ENCODE peak calls at places on chromosomes 2 and 18, in five cellular contexts. W is astrocyte of the spinal cord, V is cardiac fibroblast, M is cardiac muscle cell, F is ovary. G is an unnamed sample.
A peak's percentile ranks its signal among the peaks of the same experiment; 100 is the strongest.

GRCh38 chr2:28359222-28360065 is 33.2 kb upstream of the FOSL2 start:
- DNase-seq in F (no peak), M (peak; percentile 88), W (peak; percentile 85), V (peak; percentile 70), G (peak; percentile 31)

GRCh38 chr2:222837643-222838056 is 23.2 kb upstream of the ACSL3 start:
- DNase-seq in F (no peak), V (no peak), W (no peak), M (no peak), G (no peak)

GRCh38 chr2:152864601-152865000 is 146.2 kb downstream of the ARL6IP6 start:
- DNase-seq in W (no peak), V (no peak), F (no peak), M (no peak), G (no peak)

GRCh38 chr18:78596794-78597193 is 382.8 kb upstream of the SALL3 start:
- DNase-seq in M (no peak), V (no peak), W (no peak), F (no peak), G (no peak)

GRCh38 chr2:119429225-119430000 is 2.2 kb upstream of the TMEM37 start:
- DNase-seq in M (peak; percentile 58), V (peak; percentile 44), W (peak; percentile 16), F (no peak), G (no peak)

GRCh38 chr18:46158498-46158897 is 54.3 kb downstream of the HAUS1 start:
- DNase-seq in F (no peak), M (peak; percentile 30), V (peak; percentile 45), W (no peak), G (no peak)

GRCh38 chr18:10381951-10382350 is 72.5 kb upstream of the APCDD1 start:
- DNase-seq in M (no peak), F (no peak), V (no peak), W (no peak), G (no peak)

GRCh38 chr18:25990473-25990872 is 99.9 kb downstream of the SS18 start:
- DNase-seq in M (no peak), F (no peak), W (no peak), V (no peak), G (no peak)

GRCh38 chr2:168691221-168691620 is 111.2 kb upstream of the NOSTRIN start:
- DNase-seq in V (no peak), F (no peak), M (no peak), W (no peak), G (no peak)

GRCh38 chr2:216555274-216555673 is 56.6 kb downstream of the RPL37A start:
- DNase-seq in F (no peak), V (peak; percentile 82), W (peak; percentile 33), M (peak; percentile 69), G (no peak)

GRCh38 chr2:202317080-202317859 is 51.7 kb downstream of the NOP58 start:
- DNase-seq in V (peak; percentile 96), M (peak; percentile 97), F (peak; percentile 66), W (peak; percentile 93), G (no peak)

GRCh38 chr2:231682546-231683291 is 25.6 kb upstream of the PTMA start:
- DNase-seq in W (no peak), F (no peak), M (no peak), V (no peak), G (no peak)

GRCh38 chr2:215882689-215883088 is 130.7 kb downstream of the MREG start:
- DNase-seq in F (no peak), W (no peak), V (no peak), M (no peak), G (no peak)

GRCh38 chr18:10413722-10414121 is 40.7 kb upstream of the APCDD1 start:
- DNase-seq in F (no peak), W (no peak), M (no peak), V (no peak), G (no peak)

GRCh38 chr2:218860950-218861381 is 1.4 kb downstream of the WNT6 start:
- DNase-seq in V (peak; percentile 70), M (peak; percentile 85), F (peak; percentile 72), W (peak; percentile 20), G (no peak)

GRCh38 chr2:168699834-168700417 is 102.5 kb upstream of the NOSTRIN start:
- DNase-seq in M (peak; percentile 92), W (peak; percentile 80), F (peak; percentile 98), V (peak; percentile 94), G (no peak)

GRCh38 chr2:241019441-241020139 is 21.2 kb downstream of the SNED1 start:
- DNase-seq in V (no peak), M (no peak), W (no peak), F (peak; percentile 26), G (no peak)

GRCh38 chr2:191612496-191612895 is 65.4 kb upstream of the NABP1 start:
- DNase-seq in M (peak; percentile 40), F (no peak), V (peak; percentile 58), W (peak; percentile 91), G (no peak)

GRCh38 chr2:235535423-235536130 is 41.7 kb downstream of the AGAP1 start:
- DNase-seq in V (no peak), F (peak; percentile 9), W (no peak), M (no peak), G (no peak)

GRCh38 chr18:2898131-2898640 is 51.4 kb downstream of the EMILIN2 start:
- DNase-seq in F (no peak), M (no peak), W (peak; percentile 54), V (no peak), G (no peak)

GRCh38 chr2:144430722-144431163 is 89.2 kb downstream of the ZEB2 start:
- DNase-seq in W (peak; percentile 81), V (peak; percentile 69), F (peak; percentile 58), M (peak; percentile 59), G (peak; percentile 29)

GRCh38 chr2:197972017-197972416 is 167.6 kb downstream of the PLCL1 start:
- DNase-seq in F (no peak), M (peak; percentile 95), W (peak; percentile 70), V (peak; percentile 97), G (no peak)

GRCh38 chr2:195252018-195252417 is 405.0 kb upstream of the SLC39A10 start:
- DNase-seq in W (no peak), F (no peak), M (no peak), V (no peak), G (no peak)

GRCh38 chr2:126894082-126894481 is 4.6 kb upstream of the TEX51 start:
- DNase-seq in M (no peak), F (no peak), W (no peak), V (no peak), G (no peak)

GRCh38 chr2:177029501-177029900 is 183.1 kb upstream of the HNRNPA3 start:
- DNase-seq in V (no peak), F (no peak), M (no peak), W (no peak), G (no peak)
- TF ChIP-seq CTCF in V (no peak), F (no peak), M (no peak), W (no peak), G (peak; percentile 13)

GRCh38 chr18:49044898-49045297 is 94.1 kb upstream of the SMAD7 start:
- DNase-seq in W (no peak), V (no peak), M (no peak), F (no peak), G (no peak)

GRCh38 chr18:49047540-49047939 is 96.8 kb upstream of the SMAD7 start:
- DNase-seq in W (no peak), F (no peak), V (no peak), M (no peak), G (no peak)

GRCh38 chr18:49046125-49046524 is 95.4 kb upstream of the SMAD7 start:
- DNase-seq in W (no peak), V (no peak), M (no peak), F (no peak), G (no peak)

GRCh38 chr18:49048361-49048760 is 97.6 kb upstream of the SMAD7 start:
- DNase-seq in W (peak; percentile 58), F (no peak), V (peak; percentile 49), M (peak; percentile 38), G (no peak)

DNA sequence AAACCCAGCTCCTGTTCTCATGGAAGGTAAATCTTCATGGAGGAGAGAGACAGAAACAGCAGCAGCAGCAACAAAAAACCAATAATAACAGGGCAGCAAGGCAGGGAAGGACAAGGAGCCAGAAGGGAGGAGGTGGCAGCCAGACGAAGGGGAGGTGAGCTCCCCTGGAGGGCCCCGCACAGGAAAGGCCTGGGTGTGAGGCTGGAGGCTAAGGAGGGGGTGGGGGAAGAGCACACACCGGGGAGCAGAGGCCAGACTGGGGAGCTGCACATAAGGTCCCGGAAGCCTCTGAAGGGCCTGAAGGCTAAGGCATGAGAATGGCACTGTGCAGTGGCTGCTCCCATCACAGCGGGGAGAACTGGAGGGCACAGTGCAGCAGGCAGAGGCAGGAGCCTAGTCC is 94.8 kb upstream of the SMAD7 start:
- DNase-seq in W (no peak), F (no peak), V (no peak), M (no peak), G (no peak)
- H3K4me3 ChIP-seq in W (no peak overlapping the region), F (no peak overlapping the region), V (no peak overlapping the region), M (no peak overlapping the region), G (no peak overlapping the region)

GRCh38 chr2:85830645-85831044 is 58.1 kb downstream of the ST3GAL5 start:
- DNase-seq in M (no peak), W (no peak), F (no peak), V (no peak), G (no peak)
- TF ChIP-seq CTCF in M (no peak), W (peak; percentile 13), F (no peak), V (peak; percentile 9), G (peak; percentile 28)

GRCh38 chr18:23538040-23538439 is 34.7 kb downstream of the RMC1 start:
- DNase-seq in V (no peak), M (no peak), W (no peak), F (no peak), G (no peak)

GRCh38 chr18:23538870-23539269 is 35.6 kb downstream of the RMC1 start:
- DNase-seq in W (peak; percentile 22), M (peak; percentile 68), F (no peak), V (peak; percentile 14), G (no peak)

GRCh38 chr18:23539298-23539697 is 36.0 kb downstream of the RMC1 start:
- DNase-seq in V (no peak), M (no peak), F (no peak), W (no peak), G (no peak)

GRCh38 chr18:23539911-23540475 is 36.7 kb downstream of the RMC1 start:
- DNase-seq in M (no peak), F (no peak), V (no peak), W (no peak), G (no peak)

DNA sequence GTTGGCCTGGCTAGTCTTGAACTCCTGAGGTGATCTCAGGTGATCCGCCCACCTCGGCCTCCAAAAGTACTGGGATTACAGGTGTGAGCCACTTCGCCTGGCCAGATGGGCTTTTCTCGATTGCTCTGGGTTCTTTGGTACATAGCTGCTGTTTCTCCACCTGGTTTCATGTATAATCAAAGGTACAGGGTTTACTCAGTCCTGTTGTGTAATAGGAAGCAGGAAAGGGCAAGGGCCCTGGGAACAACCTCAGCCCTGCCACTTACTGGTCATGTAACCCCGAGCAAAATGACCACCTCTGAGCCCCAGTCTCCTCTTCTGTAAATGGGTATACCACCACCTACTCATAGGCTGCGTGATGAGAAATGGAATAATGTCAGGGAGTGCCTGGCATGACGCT is 34.0 kb downstream of the RMC1 start:
- DNase-seq in M (no peak), F (no peak), V (no peak), W (no peak), G (no peak)
- H3K4me3 ChIP-seq in M (no peak overlapping the region), F (no peak overlapping the region), V (no peak overlapping the region), W (no peak overlapping the region), G (no peak overlapping the region)

DNA sequence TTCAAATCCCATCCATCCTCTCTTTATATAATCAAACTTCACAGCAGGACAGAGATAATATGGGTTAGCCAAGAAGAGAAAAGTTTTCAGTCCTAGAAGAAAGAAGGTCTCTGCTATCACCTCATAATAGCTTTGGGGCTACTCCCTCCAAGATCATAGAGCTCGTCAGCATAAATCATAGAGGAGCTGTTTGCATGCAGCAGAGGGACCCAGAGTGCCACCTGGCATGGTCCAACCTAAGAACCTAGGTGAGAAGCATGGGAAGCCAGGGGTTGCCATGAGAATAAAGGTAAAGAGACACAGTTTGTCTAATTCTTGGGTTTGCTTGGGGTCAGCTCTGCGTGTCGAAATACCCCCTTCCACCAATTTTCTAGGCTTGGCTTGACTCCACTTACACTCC is 87.1 kb upstream of the CYP1B1 start:
- DNase-seq in W (no peak), V (no peak), M (no peak), F (no peak), G (no peak)
- TF ChIP-seq CTCF in W (no peak), V (no peak), M (no peak), F (no peak), G (peak; percentile 12)